ENCODE peak calls at places on chromosomes 6 and 20, in ten cellular contexts. B is brain microvascular endothelial cell; N is heart right ventricle; Z is H7; U is GM23248; M is body of pancreas; X is lower lobe of right lung; A is vagina; P is CD4-positive, CD25-positive, alpha-beta regulatory T cell; I is thoracic aorta. S is an unnamed sample. For H3K27me3, the result is how much of the 10 kb centered on the place peaks cover.

GRCh38 chr6:145015739-145016558 is 719.4 kb downstream of the EPM2A start:
- DNase-seq in U (peak), P (no peak), B (peak), N (no peak), Z (no peak), A (no peak), I (no peak), M (peak), X (no peak), S (peak)

GRCh38 chr20:37475258-37475657 is 45.8 kb upstream of the NNAT start:
- DNase-seq in U (no peak), Z (no peak), A (no peak), N (no peak), X (no peak), B (no peak), P (no peak), I (no peak), M (no peak), S (no peak)

GRCh38 chr20:56786503-56786902 is 157.4 kb downstream of the TFAP2C start:
- DNase-seq in Z (no peak), A (no peak), M (no peak), I (no peak), P (no peak), N (no peak), U (no peak), X (no peak), B (no peak), S (no peak)

GRCh38 chr6:81748946-81749345 is 3.5 kb downstream of the TENT5A start:
- DNase-seq in A (no peak), N (no peak), M (no peak), X (no peak), I (no peak), P (no peak), U (peak), B (no peak), Z (no peak), S (no peak)

GRCh38 chr6:139744891-139745290 is 370.4 kb upstream of the CITED2 start:
- DNase-seq in P (no peak), N (no peak), I (no peak), Z (no peak), B (no peak), A (no peak), X (no peak), U (no peak), M (no peak), S (no peak)

GRCh38 chr20:63178889-63179751 is 36.8 kb downstream of the YTHDF1 start:
- DNase-seq in B (no peak), N (peak), M (peak), P (peak), Z (peak), U (peak), X (no peak), A (no peak), I (no peak), S (no peak)

GRCh38 chr20:44704551-44704971 is 10.6 kb upstream of the CCN5 start:
- DNase-seq in X (no peak), U (peak), Z (peak), P (no peak), N (no peak), M (no peak), I (no peak), A (no peak), B (no peak), S (peak)

GRCh38 chr6:22828179-22829062 is 259.1 kb downstream of the HDGFL1 start:
- DNase-seq in P (no peak), Z (peak), I (peak), M (peak), B (peak), X (no peak), U (peak), A (no peak), N (peak), S (peak)

GRCh38 chr20:12289476-12289875 is 371.8 kb downstream of the BTBD3 start:
- DNase-seq in M (no peak), N (no peak), P (no peak), I (no peak), U (no peak), X (no peak), A (no peak), Z (no peak), B (no peak), S (no peak)

GRCh38 chr20:15205719-15206118 is 868.3 kb upstream of the FLRT3 start:
- DNase-seq in P (no peak), A (no peak), Z (no peak), U (peak), X (no peak), N (no peak), M (no peak), I (no peak), B (no peak), S (no peak)

GRCh38 chr6:107460074-107460631 is 789 bp upstream of the PDSS2 start:
- DNase-seq in A (no peak), I (no peak), U (no peak), X (no peak), N (no peak), P (no peak), M (no peak), Z (no peak), B (no peak), S (no peak)

GRCh38 chr20:4592316-4593148 is 129.2 kb upstream of the PRND start:
- DNase-seq in I (no peak), P (peak), B (no peak), X (peak), A (peak), M (peak), U (peak), Z (peak), N (no peak), S (peak)

GRCh38 chr6:152723398-152723797 is 25.7 kb downstream of the MYCT1 start:
- DNase-seq in X (no peak), U (peak), M (no peak), N (no peak), B (no peak), Z (no peak), A (no peak), I (no peak), P (no peak), S (no peak)

GRCh38 chr6:125415921-125416320 is 114.2 kb upstream of the HDDC2 start:
- DNase-seq in N (no peak), Z (no peak), I (no peak), B (no peak), X (no peak), A (no peak), M (no peak), P (no peak), U (peak), S (no peak)

GRCh38 chr6:16437984-16438383 is 199.6 kb downstream of the GMPR start:
- DNase-seq in P (no peak), A (no peak), N (no peak), X (no peak), Z (no peak), U (no peak), M (no peak), B (no peak), I (no peak), S (no peak)

GRCh38 chr6:137866200-137866913 is 702 bp upstream of the TNFAIP3 start:
- DNase-seq in Z (peak), M (no peak), N (no peak), P (no peak), X (peak), A (no peak), B (no peak), U (no peak), I (peak), S (no peak)
- H3K27me3 ChIP-seq in Z (under half), M (under half), N (under half), P (under half), X (under half), A (under half), B (under half), U (under half), I (under half), S (under half)

DNA sequence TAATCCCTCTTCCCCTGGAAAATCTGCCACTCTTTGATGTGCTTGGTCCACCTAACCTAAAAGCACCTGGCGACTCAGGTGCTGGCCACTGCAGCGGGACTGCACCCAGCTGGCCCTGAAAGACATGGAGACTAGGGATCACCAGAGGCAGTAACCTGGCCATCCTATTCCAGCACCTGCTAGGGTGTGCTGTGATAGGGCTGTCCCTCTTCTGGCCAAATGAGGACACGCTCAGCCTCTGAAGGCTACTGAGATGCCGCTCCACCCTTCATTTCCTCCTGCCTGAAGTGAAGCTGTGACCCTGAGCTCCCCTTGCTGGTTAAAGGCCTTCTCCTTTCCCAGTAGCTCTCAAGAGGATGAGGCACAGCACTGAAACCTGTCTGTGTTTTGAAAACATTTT is 24.4 kb downstream of the FOXC1 start:
- DNase-seq in P (no peak), B (no peak), N (no peak), X (no peak), Z (peak), I (no peak), M (no peak), A (no peak), U (no peak), S (no peak)
- H3K4me3 ChIP-seq in P (no peak), B (no peak), N (no peak), X (no peak), Z (no peak), I (no peak), M (no peak), A (no peak), U (no peak), S (no peak)

DNA sequence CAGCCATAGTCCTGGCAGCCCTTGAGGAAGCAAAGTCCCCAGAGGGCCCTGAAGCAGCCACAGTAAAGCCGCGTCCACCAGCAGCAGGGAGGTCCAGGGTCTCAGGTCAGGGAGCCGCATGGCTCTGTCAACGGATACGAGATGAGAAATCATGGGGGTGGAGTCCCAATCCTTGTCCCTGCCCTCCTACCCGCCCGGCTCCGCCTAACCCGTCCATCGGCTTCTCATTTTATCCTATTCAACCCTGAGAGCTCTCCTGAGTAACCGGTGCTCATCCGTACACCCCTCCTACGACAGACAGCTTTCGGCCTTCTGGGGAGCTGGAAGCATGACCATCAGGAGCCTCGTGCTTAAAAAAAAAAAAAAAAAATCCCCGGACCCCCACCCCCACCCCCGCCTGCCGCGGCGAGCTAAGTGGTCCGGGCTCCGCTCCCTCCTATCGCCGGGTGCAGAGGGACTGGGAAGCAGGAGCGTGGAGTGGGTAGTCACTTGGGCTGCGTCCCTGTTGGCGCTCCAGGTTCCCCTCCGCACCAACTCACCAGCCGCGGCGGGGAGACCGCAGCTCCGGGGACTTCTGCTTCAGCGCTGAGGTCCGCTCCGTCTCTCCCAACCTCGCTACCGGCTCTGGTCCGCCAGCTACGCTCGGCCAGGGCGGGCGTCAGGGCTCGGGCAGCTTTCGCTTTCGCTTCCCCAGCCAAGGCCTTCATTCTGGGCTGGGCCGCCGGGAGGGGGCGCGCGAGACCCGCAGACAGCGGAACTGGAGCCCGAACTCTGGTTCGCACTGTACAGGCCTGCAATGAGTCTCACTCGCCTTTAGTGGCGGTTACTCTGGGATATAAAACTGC is at the start of gene TAP2:
- DNase-seq in A (no peak), M (peak), Z (peak), P (peak), I (peak), B (peak), X (peak), N (peak), U (peak), S (peak)
- H3K27me3 ChIP-seq in A (under half), M (under half), Z (under half), P (under half), I (under half), B (under half), X (under half), N (under half), U (under half), S (under half)

DNA sequence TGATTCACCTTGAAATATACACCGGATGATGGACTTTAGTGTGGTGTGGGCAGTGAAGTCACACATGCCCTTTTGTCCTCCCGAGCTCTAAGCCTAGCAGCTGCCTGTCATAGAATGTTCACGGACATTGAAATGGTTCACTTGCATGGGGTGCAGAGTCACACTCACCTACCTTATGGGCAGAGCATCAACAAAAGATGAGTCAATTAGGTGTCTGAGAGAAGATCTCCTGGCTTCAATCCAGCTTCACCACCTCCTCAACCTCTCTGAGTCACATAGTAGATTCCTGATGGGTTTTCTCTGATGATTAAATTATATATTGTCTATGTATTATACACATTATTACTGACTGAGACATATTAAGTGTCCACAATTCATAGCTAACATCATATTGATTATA is 48.1 kb upstream of the HLA-E start:
- DNase-seq in P (no peak), B (no peak), I (no peak), A (no peak), N (no peak), X (no peak), Z (no peak), M (no peak), U (no peak), S (no peak)
- H3K4me3 ChIP-seq in P (no peak), B (no peak), I (no peak), A (no peak), N (no peak), X (no peak), Z (no peak), M (no peak), U (no peak), S (no peak)

GRCh38 chr20:49478754-49479689 is 3.4 kb downstream of the KCNB1 start:
- DNase-seq in P (no peak), M (no peak), Z (no peak), X (no peak), I (no peak), B (no peak), N (no peak), A (no peak), U (no peak), S (no peak)
- H3K27me3 ChIP-seq in P (under half), M (under half), Z (under half), X (under half), I (under half), B (under half), N (under half), A (under half), U (half or more), S (under half)

GRCh38 chr20:25195962-25196700 is 619 bp downstream of the ENTPD6 start:
- DNase-seq in A (peak), M (peak), U (no peak), I (no peak), N (no peak), B (peak), P (peak), X (peak), Z (peak), S (no peak)

GRCh38 chr20:25196701-25197120 is 1.2 kb downstream of the ENTPD6 start:
- DNase-seq in U (peak), P (peak), I (no peak), A (peak), X (no peak), N (no peak), M (peak), Z (peak), B (no peak), S (no peak)

GRCh38 chr20:25197870-25198190 is 2.3 kb downstream of the ENTPD6 start:
- DNase-seq in N (no peak), U (no peak), M (no peak), P (no peak), B (no peak), Z (no peak), A (no peak), I (no peak), X (no peak), S (no peak)

GRCh38 chr20:25198663-25199363 is 3.3 kb downstream of the ENTPD6 start:
- DNase-seq in M (no peak), I (no peak), B (no peak), A (no peak), P (no peak), X (no peak), Z (no peak), U (peak), N (no peak), S (no peak)

DNA sequence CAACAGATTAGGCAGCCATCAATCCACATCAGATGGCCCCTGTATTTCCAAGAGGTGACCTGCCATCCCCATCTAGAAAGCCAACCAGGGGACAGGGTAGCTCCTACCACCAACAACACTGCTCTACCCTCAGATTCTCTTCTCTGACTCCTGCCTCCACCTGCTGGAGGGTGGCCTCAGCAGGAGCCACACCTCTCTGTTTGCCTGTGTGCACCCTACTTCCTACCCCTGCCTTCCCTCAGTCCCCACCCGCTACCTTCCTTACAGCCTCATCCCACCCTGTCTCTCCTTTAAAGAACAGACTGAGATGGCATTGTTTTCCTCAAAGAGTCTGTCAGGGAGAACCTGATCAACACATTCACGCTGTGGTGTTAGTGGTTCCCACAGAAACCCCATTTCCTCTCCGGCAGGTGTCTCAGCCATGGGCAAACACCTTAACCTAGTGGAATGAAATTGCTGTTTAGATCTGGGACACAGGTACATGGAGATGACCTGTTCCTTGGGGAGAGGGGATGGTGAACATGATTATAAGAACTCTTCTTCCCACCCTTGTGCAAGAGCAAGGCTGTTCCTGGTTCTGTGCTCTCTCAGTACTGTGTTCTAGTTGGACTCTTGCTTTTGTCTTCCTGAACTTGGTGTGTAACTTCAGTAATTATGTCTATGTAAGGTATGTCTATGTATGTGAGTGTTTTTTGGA is 1.8 kb downstream of the ENTPD6 start:
- DNase-seq in U (no peak), B (no peak), N (no peak), X (no peak), Z (no peak), M (no peak), I (no peak), P (peak), A (no peak), S (no peak)
- H3K4me3 ChIP-seq in U (no peak), B (peak), N (peak), X (peak), Z (no peak), M (no peak), I (peak), P (peak), A (no peak), S (no peak)

DNA sequence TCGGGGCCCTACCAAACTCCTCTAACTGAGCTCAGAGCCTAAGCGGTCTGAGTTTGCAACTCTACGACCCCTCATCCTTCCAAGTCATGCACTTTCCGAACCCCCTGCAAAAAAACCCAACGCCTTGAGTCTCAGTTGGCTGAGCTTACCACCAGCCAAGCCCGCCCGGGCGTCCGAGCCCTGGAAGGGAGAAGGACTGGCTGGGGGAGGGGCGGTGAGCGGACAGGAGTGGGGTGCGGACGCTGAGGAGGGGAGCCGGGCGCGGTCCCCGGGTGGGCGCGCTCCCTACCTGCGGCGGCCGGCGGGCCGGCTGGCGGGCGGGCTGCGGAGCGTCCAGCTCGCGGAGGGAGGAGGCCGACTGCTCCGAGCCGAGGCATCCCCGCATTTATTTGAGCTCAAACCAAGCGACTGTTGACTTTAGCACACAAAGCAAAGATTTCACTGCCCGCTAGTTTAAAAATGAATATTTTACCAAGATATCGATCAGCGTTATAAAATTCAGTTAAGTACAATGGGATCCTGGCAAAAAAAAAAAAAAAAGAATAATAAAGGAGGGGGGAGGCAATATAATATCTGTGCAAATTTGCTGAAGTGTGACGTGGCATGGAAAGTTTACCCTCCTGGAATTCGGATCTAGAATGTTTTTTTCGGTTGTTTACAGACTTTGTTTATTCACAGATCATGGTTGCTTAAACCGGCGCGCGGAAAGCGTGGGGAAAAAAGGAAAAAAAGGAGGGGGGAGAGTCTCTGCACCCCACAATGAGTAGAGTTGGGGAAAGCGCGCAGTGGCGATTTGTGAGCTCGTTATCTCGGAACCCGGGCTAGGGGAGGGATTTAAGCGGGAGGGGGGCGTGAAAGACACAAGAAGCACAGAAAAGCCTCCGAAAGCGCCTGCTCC is 5.9 kb downstream of the FOXA2 start:
- DNase-seq in B (no peak), N (no peak), M (peak), A (no peak), X (peak), Z (peak), I (no peak), P (no peak), U (no peak), S (no peak)
- H3K27me3 ChIP-seq in B (half or more), N (half or more), M (under half), A (under half), X (half or more), Z (half or more), I (under half), P (under half), U (half or more), S (under half)

GRCh38 chr20:51460163-51460562 is 82.4 kb downstream of the NFATC2 start:
- DNase-seq in I (no peak), A (no peak), X (no peak), U (no peak), Z (no peak), N (no peak), B (no peak), P (no peak), M (no peak), S (no peak)

GRCh38 chr20:51462566-51463276 is 79.8 kb downstream of the NFATC2 start:
- DNase-seq in X (peak), I (no peak), B (peak), M (peak), A (no peak), N (peak), U (peak), Z (no peak), P (no peak), S (no peak)

GRCh38 chr20:51463560-51463959 is 79.0 kb downstream of the NFATC2 start:
- DNase-seq in U (no peak), M (no peak), Z (no peak), A (no peak), N (no peak), P (no peak), B (no peak), X (no peak), I (no peak), S (no peak)

GRCh38 chr20:51460569-51461265 is 81.8 kb downstream of the NFATC2 start:
- DNase-seq in I (no peak), M (no peak), X (no peak), N (no peak), B (no peak), U (no peak), P (no peak), Z (no peak), A (no peak), S (no peak)

GRCh38 chr20:51461306-51461705 is 81.2 kb downstream of the NFATC2 start:
- DNase-seq in X (no peak), I (no peak), N (no peak), U (no peak), B (no peak), Z (no peak), M (no peak), A (no peak), P (no peak), S (no peak)
- H3K4me3 ChIP-seq in X (no peak), I (no peak), N (no peak), U (no peak), B (no peak), Z (no peak), M (no peak), A (no peak), P (no peak), S (no peak)

GRCh38 chr6:33208089-33208967 is at the start of gene RING1:
- DNase-seq in A (no peak), X (peak), B (peak), I (no peak), M (peak), N (peak), U (peak), Z (peak), P (peak), S (peak)
- H3K27me3 ChIP-seq in A (under half), X (under half), B (under half), I (under half), M (under half), N (under half), U (under half), Z (half or more), P (under half), S (under half)

S was measured in SJSA1.